ENCODE peak calls at places on chromosome 10, in four cellular contexts. P is endodermal cell, H is fibroblast of pulmonary artery, B is H1. K is an unnamed sample.

GRCh38 chr10:123573236-123574147 is 92.7 kb upstream of the GPR26 start:
- DNase-seq in B (peak; percentile 73), H (peak; percentile 6), P (peak; percentile 96), K (no peak)

GRCh38 chr10:5317547-5318107 is 47.1 kb upstream of the UCN3 start:
- DNase-seq in P (no peak), B (no peak), H (peak; percentile 70), K (peak; percentile 15)

GRCh38 chr10:34339816-34340553 is 475.1 kb downstream of the PARD3 start:
- DNase-seq in H (no peak), B (no peak), P (no peak), K (no peak)

GRCh38 chr10:4813496-4813895 is 12.5 kb upstream of the AKR1E2 start:
- DNase-seq in P (no peak), B (no peak), H (no peak), K (no peak)

GRCh38 chr10:121154846-121155245 is 303.7 kb downstream of the WDR11 start:
- DNase-seq in B (no peak), H (no peak), P (no peak), K (no peak)

GRCh38 chr10:75718996-75719395 is 287.6 kb downstream of the LRMDA start:
- DNase-seq in P (no peak), B (no peak), H (peak; percentile 1), K (no peak)

GRCh38 chr10:30176182-30176581 is 116.8 kb upstream of the JCAD start:
- DNase-seq in H (no peak), P (no peak), B (no peak), K (no peak)

GRCh38 chr10:14603539-14604102 is 171.1 kb downstream of the FAM107B start:
- DNase-seq in H (no peak), P (no peak), B (no peak), K (no peak)

GRCh38 chr10:116728526-116729096 is 13.8 kb downstream of the HSPA12A start:
- DNase-seq in H (no peak), B (no peak), P (peak; percentile 13), K (no peak)

GRCh38 chr10:122515588-122516231 is 44.8 kb upstream of the DMBT1 start:
- DNase-seq in B (no peak), H (peak; percentile 59), P (no peak), K (peak; percentile 41)

GRCh38 chr10:106504536-106504935 is 660.0 kb downstream of the SORCS1 start:
- DNase-seq in B (no peak), H (no peak), P (no peak), K (no peak)

GRCh38 chr10:89183571-89183970 is 23.5 kb downstream of the CH25H start:
- DNase-seq in H (no peak), B (no peak), P (no peak), K (no peak)

GRCh38 chr10:108583827-108584226 is 1339.5 kb downstream of the XPNPEP1 start:
- DNase-seq in H (no peak), P (no peak), B (no peak), K (no peak)

GRCh38 chr10:5975641-5976473 is 1.5 kb downstream of the IL15RA start:
- DNase-seq in H (peak; percentile 47), B (no peak), P (no peak), K (peak; percentile 78)

GRCh38 chr10:31101123-31101522 is 69.5 kb upstream of the ZNF438 start:
- DNase-seq in H (peak; percentile 72), B (no peak), P (no peak), K (peak; percentile 32)

GRCh38 chr10:95542330-95542729 is 18.8 kb downstream of the SORBS1 start:
- DNase-seq in P (no peak), B (no peak), H (no peak), K (no peak)

GRCh38 chr10:97608991-97609561 is 19.6 kb downstream of the C10orf62 start:
- DNase-seq in B (no peak), P (no peak), H (no peak), K (no peak)

GRCh38 chr10:32256613-32257437 is 90.1 kb downstream of the EPC1 start:
- DNase-seq in H (peak; percentile 58), B (peak; percentile 62), P (peak; percentile 90), K (peak; percentile 40)

GRCh38 chr10:43308986-43309385 is 42.1 kb upstream of the RASGEF1A start:
- DNase-seq in P (no peak), B (no peak), H (peak; percentile 65), K (no peak)

GRCh38 chr10:78318305-78318704 is 284.6 kb downstream of the RPS24 start:
- DNase-seq in P (no peak), B (no peak), H (no peak), K (no peak)

DNA sequence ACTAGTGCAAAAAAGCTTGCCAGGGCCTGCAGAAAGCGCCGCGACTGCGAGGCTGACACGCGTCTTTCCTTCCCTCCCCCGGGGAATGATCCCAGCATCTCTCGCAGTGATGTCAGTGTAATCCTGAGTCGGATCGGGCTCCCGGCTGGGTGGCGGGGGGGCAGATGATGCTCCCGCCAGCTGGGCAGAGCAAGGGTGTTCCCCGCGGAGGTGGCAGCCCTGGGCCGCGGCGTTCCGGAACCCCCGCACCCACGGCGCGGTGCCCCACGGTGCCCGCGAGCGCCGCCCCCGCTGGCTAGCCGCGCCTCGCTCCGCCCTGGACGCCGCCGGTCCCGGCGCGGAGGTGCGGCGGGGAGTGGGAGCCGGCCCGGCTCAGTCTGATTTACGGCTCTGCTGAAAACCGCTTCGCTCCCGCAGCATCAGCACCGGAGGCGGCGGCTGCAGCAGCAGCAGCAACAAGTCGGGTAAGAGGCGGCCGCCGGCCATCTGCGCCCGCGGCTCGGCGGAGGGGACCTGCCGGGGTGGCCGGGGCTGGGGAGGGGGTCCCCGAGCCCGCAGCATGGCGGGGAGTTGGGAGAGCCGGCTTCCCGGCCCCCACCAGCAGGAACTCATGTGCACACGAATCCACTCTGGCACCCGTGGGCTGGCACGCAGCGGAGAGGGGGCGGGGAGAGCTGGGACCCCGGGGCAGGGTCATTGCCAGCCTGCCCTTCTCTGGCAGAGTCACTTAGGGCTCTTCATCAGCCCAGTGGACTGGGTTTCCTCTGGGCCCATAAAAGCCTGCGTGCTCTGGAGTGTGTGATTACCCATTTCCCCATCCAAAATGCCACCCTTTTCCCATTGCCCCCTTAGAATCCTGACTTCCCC is at the start of gene ZNF365:
- DNase-seq in P (peak; percentile 81), B (no peak), H (peak; percentile 21), K (no peak)
- TF ChIP-seq CTCF in P (no peak), B (no peak), H (no peak), K (no peak)

DNA sequence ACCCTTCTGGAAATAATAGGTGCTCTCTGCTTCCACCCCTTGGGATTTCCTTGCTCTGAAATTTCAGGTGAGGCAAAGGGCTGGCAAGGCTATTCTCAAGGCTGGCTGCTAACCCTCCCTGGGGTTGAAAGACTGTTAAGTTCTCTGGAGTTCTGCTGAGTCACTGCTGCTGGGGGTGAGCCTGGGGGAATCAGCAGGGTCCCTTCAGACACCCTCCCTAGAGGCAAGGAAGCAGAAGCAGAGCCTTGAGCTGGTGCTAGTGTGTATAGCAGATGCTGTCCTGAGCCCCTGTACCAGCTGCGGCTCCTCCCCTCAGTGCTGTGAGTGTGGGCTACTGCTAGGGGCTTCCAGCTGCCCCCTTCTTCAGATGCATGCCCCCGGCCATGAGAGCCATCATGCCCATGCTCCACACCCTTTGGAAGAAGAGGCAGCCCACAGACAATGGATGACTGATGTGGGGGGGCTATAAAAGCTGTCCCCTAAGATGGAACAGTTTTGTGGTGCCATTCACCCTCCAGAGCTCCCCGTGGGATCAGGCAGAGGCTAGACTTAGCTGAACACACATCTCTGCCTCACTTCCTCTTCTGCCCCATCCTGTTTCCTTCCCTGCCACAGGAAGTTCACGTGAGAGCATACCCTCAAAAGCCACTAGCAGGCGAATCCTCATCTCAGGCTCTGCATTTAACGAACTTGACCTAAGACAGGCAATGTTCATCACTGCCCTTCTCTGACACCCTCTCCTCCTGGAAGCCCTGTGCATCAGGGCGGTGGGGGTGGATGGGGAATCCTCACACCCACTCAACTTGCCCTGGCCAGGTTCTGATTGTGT is 91.8 kb downstream of the SH3PXD2A start:
- DNase-seq in H (peak; percentile 20), B (no peak), P (peak; percentile 71), K (no peak)
- H3K4me3 ChIP-seq in H (no peak overlapping the region), B (no peak overlapping the region), P (no peak overlapping the region), K (no peak overlapping the region)

GRCh38 chr10:64738462-64738861 is 1217.3 kb downstream of the REEP3 start:
- DNase-seq in H (no peak), B (no peak), P (no peak), K (no peak)

GRCh38 chr10:64731016-64731415 is 1209.8 kb downstream of the REEP3 start:
- DNase-seq in H (no peak), P (no peak), B (no peak), K (no peak)

GRCh38 chr10:64732372-64732715 is 1211.1 kb downstream of the REEP3 start:
- DNase-seq in P (no peak), B (no peak), H (no peak), K (no peak)

DNA sequence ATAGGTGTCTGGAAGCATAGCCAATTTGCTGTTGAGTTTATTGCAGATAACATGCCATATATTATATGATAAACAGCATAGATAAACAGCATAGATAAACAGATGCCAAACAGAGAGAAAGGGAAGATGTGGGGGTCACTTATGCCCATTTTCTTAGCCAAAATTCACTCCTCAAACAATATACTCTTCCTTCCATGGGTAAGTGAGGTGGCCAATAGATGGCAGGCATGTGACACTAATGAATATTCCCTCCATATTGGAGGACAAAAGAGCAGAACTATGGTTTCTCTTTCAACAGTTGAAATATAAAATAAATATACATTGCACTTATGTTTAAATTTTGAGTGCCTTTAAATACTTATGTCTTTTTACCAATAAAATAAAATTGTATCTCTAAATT is 1212.8 kb downstream of the REEP3 start:
- DNase-seq in H (peak; percentile 42), P (peak; percentile 57), B (no peak), K (no peak)
- TF ChIP-seq CTCF in H (peak; percentile 43), P (peak; percentile 77), B (peak; percentile 31), K (peak; percentile 25)

GRCh38 chr10:62048919-62049636 is 147.6 kb downstream of the ARID5B start:
- DNase-seq in P (peak; percentile 92), B (peak; percentile 59), H (peak; percentile 99), K (peak; percentile 61)

GRCh38 chr10:62052276-62052675 is 150.8 kb downstream of the ARID5B start:
- DNase-seq in B (no peak), H (peak; percentile 39), P (no peak), K (no peak)

GRCh38 chr10:62050941-62051433 is 149.5 kb downstream of the ARID5B start:
- DNase-seq in P (no peak), H (peak; percentile 97), B (no peak), K (peak; percentile 65)

GRCh38 chr10:62049815-62050626 is 148.5 kb downstream of the ARID5B start:
- DNase-seq in P (no peak), H (peak; percentile 52), B (no peak), K (no peak)

DNA sequence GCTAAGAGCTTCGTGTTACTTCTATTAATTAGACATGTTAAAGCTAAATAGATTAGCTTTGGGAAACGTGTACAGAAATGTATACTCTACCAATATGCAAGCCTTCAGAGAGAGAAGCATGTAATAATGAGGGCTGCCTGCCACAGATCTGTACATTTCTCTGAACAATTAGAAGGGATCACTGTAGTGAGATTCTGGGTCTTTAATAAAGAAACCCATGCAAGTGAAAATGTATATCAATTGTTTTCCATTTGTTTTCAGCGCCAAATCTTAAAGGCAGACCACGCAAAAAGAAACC is 149.1 kb downstream of the ARID5B start:
- DNase-seq in H (no peak), P (no peak), B (no peak), K (no peak)
- H3K4me3 ChIP-seq in H (peak overlapping the region; percentile 88), P (peak overlapping the region; percentile 71), B (no peak overlapping the region), K (peak overlapping the region; percentile 69)

DNA sequence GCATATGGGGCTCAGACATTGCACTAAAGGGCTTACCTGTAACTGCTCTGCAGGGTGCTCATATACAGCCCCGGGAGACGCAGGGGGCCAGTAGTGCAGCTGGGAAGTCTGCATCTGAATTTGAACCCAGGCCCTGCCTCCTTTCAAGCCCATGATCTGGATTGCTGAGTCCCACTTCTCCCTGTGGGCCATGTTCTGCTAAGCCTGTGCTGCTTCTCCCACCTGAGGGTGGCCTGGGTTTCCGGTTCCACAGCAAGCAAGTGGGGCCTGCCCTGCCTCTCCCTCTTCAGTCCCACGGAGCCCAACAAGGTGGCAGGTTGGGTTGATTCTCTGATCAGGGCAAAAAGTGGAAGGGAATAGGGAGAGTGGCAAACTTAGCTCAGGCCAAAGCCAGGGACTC is 56.6 kb upstream of the GDF10 start:
- DNase-seq in B (no peak), H (no peak), P (peak; percentile 24), K (no peak)
- TF ChIP-seq CTCF in B (no peak), H (no peak), P (no peak), K (no peak)